ENCODE peak calls at places on chromosomes 3 and 15, in four cellular contexts. K is Peyer's patch, Z is endothelial cell, O is sigmoid colon. J is an unnamed sample.

GRCh38 chr3:66029443-66029842 is 9.3 kb downstream of the MAGI1 start:
- DNase-seq in K (no peak), Z (no peak), O (no peak), J (no peak)

GRCh38 chr3:172877011-172877410 is 126.5 kb downstream of the ECT2 start:
- DNase-seq in K (no peak), Z (no peak), O (no peak), J (no peak)

GRCh38 chr3:9630550-9631139 is 18.7 kb upstream of the MTMR14 start:
- DNase-seq in K (no peak), Z (no peak), O (no peak), J (no peak)

GRCh38 chr3:195236801-195237570 is 34.0 kb downstream of the XXYLT1 start:
- DNase-seq in K (peak), Z (no peak), O (peak), J (peak)

GRCh38 chr3:158953131-158953530 is 151.3 kb downstream of the MFSD1 start:
- DNase-seq in K (no peak), Z (no peak), O (no peak), J (no peak)

GRCh38 chr3:36403661-36404060 is 23.4 kb downstream of the STAC start:
- DNase-seq in K (no peak), Z (no peak), O (no peak), J (no peak)

GRCh38 chr3:13535905-13536304 is 13.0 kb upstream of the FBLN2 start:
- DNase-seq in K (no peak), Z (no peak), O (peak), J (no peak)

GRCh38 chr15:95630683-95631082 is 699.8 kb upstream of the NR2F2 start:
- DNase-seq in K (no peak), Z (no peak), O (no peak), J (no peak)

GRCh38 chr15:50281427-50281826 is 15.9 kb upstream of the HDC start:
- DNase-seq in K (no peak), Z (no peak), O (no peak), J (no peak)

GRCh38 chr15:52290800-52291199 is 4.8 kb downstream of the MYO5C start:
- DNase-seq in K (no peak), Z (no peak), O (no peak), J (no peak)

GRCh38 chr3:46893763-46894162 is 16.2 kb downstream of the PTH1R start:
- DNase-seq in K (no peak), Z (no peak), O (no peak), J (no peak)

GRCh38 chr3:25831578-25831977 is 41.7 kb downstream of the OXSM start:
- DNase-seq in K (no peak), Z (peak), O (no peak), J (no peak)

GRCh38 chr3:29677421-29677820 is 396.6 kb downstream of the RBMS3 start:
- DNase-seq in K (no peak), Z (no peak), O (no peak), J (no peak)
- TF ChIP-seq CTCF in K (no peak), Z (no peak), O (no peak), J (no peak)

GRCh38 chr3:72810659-72811434 is 37.4 kb downstream of the SHQ1 start:
- DNase-seq in K (no peak), Z (no peak), O (no peak), J (no peak)

GRCh38 chr3:72814308-72814707 is 33.9 kb downstream of the SHQ1 start:
- DNase-seq in K (no peak), Z (no peak), O (no peak), J (no peak)

GRCh38 chr3:72812201-72812600 is 36.0 kb downstream of the SHQ1 start:
- DNase-seq in K (no peak), Z (no peak), O (no peak), J (no peak)

GRCh38 chr3:72810063-72810462 is 38.2 kb downstream of the SHQ1 start:
- DNase-seq in K (no peak), Z (no peak), O (no peak), J (no peak)

DNA sequence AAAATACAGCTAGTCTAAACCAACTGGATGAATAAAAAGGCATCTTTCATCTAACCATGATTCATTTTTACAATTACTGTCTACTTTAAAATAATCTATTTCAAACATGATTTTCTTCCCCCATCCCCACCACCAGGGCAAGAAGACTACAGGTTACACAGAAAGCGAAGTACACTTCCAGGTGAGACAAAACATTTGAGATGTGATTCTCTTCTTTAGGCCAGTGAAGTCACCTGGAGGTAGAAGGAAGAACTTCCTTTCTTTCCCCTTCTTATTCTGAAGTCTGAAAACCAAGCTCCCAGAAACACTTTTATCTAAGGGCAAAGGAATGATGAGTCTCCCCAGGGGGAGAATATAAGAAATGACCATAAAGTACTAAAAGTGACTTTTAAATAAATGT is 36.7 kb downstream of the SHQ1 start:
- DNase-seq in K (no peak), Z (no peak), O (no peak), J (no peak)
- TF ChIP-seq CTCF in K (peak), Z (peak), O (no peak), J (no peak)

GRCh38 chr3:54649551-54649950 is 278.3 kb downstream of the LRTM1 start:
- DNase-seq in K (no peak), Z (no peak), O (no peak), J (no peak)
- TF ChIP-seq CTCF in K (no peak), Z (no peak), O (no peak), J (no peak)

GRCh38 chr3:97821810-97822775 is at the start of gene CRYBG3:
- DNase-seq in K (peak), Z (peak), O (peak), J (peak)
- TF ChIP-seq CTCF in K (no peak), Z (no peak), O (no peak), J (no peak)

DNA sequence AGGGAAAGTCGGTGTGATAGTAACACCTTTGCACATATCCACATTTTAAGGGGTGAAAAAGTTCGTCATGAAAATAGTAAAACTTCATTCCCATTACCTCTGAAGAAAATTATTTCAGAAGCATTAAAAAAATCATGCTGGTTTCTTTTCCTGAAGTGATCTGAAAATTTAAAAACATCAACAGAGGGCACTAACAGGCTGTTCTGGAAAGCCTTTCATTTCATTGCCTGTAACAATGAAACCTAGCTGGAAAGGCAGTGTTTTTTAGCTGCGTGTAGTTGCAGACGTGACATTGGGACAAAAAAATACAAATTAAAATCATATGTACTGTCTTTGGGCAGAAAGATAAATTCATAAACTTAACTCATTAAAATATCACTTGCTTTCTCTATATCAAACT is 993.8 kb downstream of the GBE1 start:
- DNase-seq in K (no peak), Z (no peak), O (no peak), J (no peak)
- TF ChIP-seq CTCF in K (no peak), Z (no peak), O (no peak), J (no peak)

GRCh38 chr3:6516143-6516542 is 344.8 kb upstream of the GRM7 start:
- DNase-seq in K (no peak), Z (no peak), O (no peak), J (no peak)
- TF ChIP-seq CTCF in K (no peak), Z (no peak), O (no peak), J (no peak)

GRCh38 chr3:187594272-187594671 is 75.9 kb downstream of the SST start:
- DNase-seq in K (no peak), Z (no peak), O (no peak), J (no peak)
- TF ChIP-seq CTCF in K (no peak), Z (no peak), O (no peak), J (no peak)

DNA sequence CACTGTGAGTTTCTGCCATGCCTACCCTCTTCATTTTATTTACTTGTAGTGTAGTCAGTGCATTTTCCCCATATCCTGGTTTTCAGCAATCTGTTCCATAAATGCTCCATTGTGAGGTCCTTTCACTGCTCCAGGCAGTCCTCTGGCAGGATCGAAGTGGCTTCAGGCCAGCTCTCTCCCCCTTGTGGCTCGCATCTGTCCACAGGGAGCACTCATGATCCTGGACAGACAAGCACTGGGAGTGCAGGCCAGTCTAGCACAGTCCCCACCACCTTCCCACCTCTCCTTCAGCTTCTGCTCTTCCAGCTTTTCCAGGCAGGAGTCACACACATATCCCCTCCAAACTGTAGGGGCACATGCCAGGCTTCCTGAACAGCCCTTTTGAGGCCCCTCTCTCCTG is 173.6 kb downstream of the PPM1L start:
- DNase-seq in K (no peak), Z (peak), O (peak), J (no peak)
- TF ChIP-seq CTCF in K (no peak), Z (no peak), O (no peak), J (no peak)

GRCh38 chr3:87350367-87351199 is 74.2 kb upstream of the POU1F1 start:
- DNase-seq in K (no peak), Z (peak), O (no peak), J (no peak)
- TF ChIP-seq CTCF in K (peak), Z (peak), O (peak), J (no peak)

GRCh38 chr3:196947860-196948441 is 5.6 kb upstream of the NCBP2 start:
- DNase-seq in K (no peak), Z (no peak), O (no peak), J (no peak)

GRCh38 chr3:196949750-196950149 is 7.4 kb upstream of the NCBP2 start:
- DNase-seq in K (no peak), Z (no peak), O (no peak), J (no peak)

GRCh38 chr3:196948442-196949365 is 6.4 kb upstream of the NCBP2 start:
- DNase-seq in K (no peak), Z (no peak), O (no peak), J (no peak)

GRCh38 chr3:196951371-196951770 is 9.0 kb upstream of the NCBP2 start:
- DNase-seq in K (no peak), Z (no peak), O (no peak), J (no peak)

DNA sequence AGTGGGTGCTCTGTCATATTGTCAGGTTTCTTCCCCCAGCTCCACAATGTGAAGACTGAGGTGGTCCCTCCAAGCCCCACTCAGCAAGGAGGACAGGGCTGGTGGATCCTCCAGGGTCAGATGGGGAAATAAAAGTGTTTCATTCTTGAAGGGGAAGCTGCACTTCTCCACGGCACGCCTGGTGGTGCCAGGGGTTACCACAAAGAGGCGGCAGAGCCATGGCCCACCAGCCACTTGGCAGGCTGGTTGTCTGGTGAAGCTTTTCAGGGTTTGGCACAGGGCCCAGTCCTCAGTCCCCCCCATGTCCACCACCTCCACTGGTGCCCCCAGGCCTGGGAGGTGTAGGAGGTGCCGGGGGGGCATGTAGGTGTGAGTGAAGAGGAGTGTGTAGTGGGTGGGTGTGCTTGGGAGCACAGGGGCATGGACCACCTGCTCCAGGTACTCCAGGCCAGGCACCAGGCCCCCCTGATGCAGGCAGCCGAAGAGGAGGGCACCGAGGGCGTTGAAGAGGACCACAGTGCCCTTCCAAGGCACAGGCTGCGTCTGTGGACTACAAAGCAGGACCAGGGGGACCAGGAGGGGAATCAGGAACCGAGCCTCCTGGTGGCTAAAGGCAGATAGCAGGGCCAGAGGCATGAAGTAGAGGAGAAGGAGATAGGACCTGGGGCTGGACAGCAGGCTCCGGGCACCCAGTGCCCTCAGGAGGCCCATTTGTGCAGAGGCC is 5.0 kb upstream of the NCBP2 start:
- DNase-seq in K (no peak), Z (no peak), O (no peak), J (no peak)
- TF ChIP-seq CTCF in K (no peak), Z (no peak), O (no peak), J (no peak)